ENCODE peak calls at places on chromosomes 12 and 14, in seven cellular contexts. J is trophoblast cell, P is H9, G is H1, A is mesendoderm, E is neuronal stem cell, H is mesenchymal stem cell. L is an unnamed sample.

GRCh38 chr14:100900837-100901390 is 2.6 kb downstream of the RTL1 start:
- DNase-seq in J (no peak), P (peak; percentile 76), G (no peak), A (peak; percentile 79), E (peak; percentile 69), H (peak; percentile 65), L (no peak)

GRCh38 chr12:96193725-96194571 is at the start of gene ELK3:
- DNase-seq in J (peak; percentile 58), P (peak; percentile 59), G (no peak), A (peak; percentile 72), E (no peak), H (peak; percentile 82), L (peak; percentile 72)

GRCh38 chr14:90831821-90832220 is 15.6 kb upstream of the TTC7B start:
- DNase-seq in J (no peak), P (no peak), G (no peak), A (no peak), E (no peak), H (no peak), L (no peak)

GRCh38 chr12:6295187-6295811 is 15.2 kb upstream of the PLEKHG6 start:
- DNase-seq in J (peak; percentile 90), P (no peak), G (no peak), A (peak; percentile 97), E (no peak), H (peak; percentile 98), L (peak; percentile 82)

GRCh38 chr12:69872804-69873203 is 47.8 kb downstream of the MYRFL start:
- DNase-seq in J (no peak), P (no peak), G (no peak), A (no peak), E (no peak), H (no peak), L (peak; percentile 5)

GRCh38 chr12:57429473-57430116 is 1.2 kb downstream of the R3HDM2 start:
- DNase-seq in J (no peak), P (no peak), G (no peak), A (no peak), E (no peak), H (no peak), L (peak; percentile 13)

GRCh38 chr12:81167694-81168093 is 89.8 kb downstream of the ACSS3 start:
- DNase-seq in J (no peak), P (no peak), G (no peak), A (peak; percentile 91), E (no peak), H (peak; percentile 13), L (peak; percentile 19)

GRCh38 chr12:6312529-6313325 is 2.2 kb downstream of the PLEKHG6 start:
- DNase-seq in J (peak; percentile 98), P (peak; percentile 93), G (no peak), A (peak; percentile 87), E (no peak), H (peak; percentile 63), L (no peak)

GRCh38 chr12:123519151-123520001 is 14.1 kb downstream of the RILPL1 start:
- DNase-seq in J (peak; percentile 99), P (peak; percentile 56), G (no peak), A (peak; percentile 85), E (no peak), H (peak; percentile 78), L (peak; percentile 56)

GRCh38 chr12:48973992-48974673 is 2.6 kb upstream of the WNT10B start:
- DNase-seq in J (no peak), P (peak; percentile 83), G (no peak), A (no peak), E (no peak), H (peak; percentile 47), L (peak; percentile 54)

GRCh38 chr12:117907108-117907689 is 61.6 kb downstream of the KSR2 start:
- DNase-seq in J (peak; percentile 65), P (peak; percentile 43), G (no peak), A (no peak), E (no peak), H (no peak), L (no peak)

GRCh38 chr12:64694130-64695078 is 64.8 kb downstream of the GNS start:
- DNase-seq in J (no peak), P (no peak), G (no peak), A (no peak), E (no peak), H (no peak), L (no peak)

GRCh38 chr14:22563987-22564386 is 25.0 kb downstream of the DAD1 start:
- DNase-seq in J (peak; percentile 36), P (no peak), G (no peak), A (no peak), E (no peak), H (no peak), L (no peak)
- H2BK5ac ChIP-seq in J (no peak overlapping the region), P (no peak overlapping the region), G (no peak overlapping the region), A (no peak overlapping the region), E (no peak overlapping the region), H (no peak overlapping the region), L (no peak overlapping the region)

GRCh38 chr14:75823334-75823733 is 158.5 kb downstream of the TGFB3 start:
- DNase-seq in J (no peak), P (no peak), G (no peak), A (no peak), E (no peak), H (no peak), L (no peak)

GRCh38 chr14:75822522-75823288 is 159.1 kb downstream of the TGFB3 start:
- DNase-seq in J (no peak), P (no peak), G (no peak), A (no peak), E (no peak), H (peak; percentile 71), L (peak; percentile 85)

GRCh38 chr14:75826599-75826998 is 155.2 kb downstream of the TGFB3 start:
- DNase-seq in J (no peak), P (no peak), G (no peak), A (no peak), E (no peak), H (peak; percentile 17), L (peak; percentile 55)

GRCh38 chr14:75824328-75824727 is 157.5 kb downstream of the TGFB3 start:
- DNase-seq in J (no peak), P (no peak), G (no peak), A (no peak), E (no peak), H (no peak), L (no peak)

DNA sequence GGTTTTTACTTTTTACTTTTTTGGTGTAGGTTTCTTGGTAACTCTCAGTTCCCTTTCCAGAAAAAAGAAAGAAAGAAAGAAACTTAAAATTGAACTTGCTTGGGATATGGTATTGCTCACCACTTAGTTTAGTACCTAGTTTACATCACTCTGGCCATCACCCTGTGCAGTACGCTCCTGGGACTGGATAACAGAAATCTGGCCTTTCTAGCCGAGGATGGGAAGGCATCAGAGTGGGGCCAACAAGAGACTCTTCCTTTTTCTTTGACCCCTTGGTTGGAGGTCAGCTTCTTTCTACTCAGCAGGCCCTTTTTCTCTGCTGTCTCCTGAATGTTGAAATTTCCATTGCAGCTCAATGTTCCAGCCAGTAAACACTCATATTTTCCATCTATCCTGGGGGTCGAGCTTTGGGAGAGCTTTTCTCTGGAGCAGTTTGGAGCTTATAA is 156.6 kb downstream of the TGFB3 start:
- DNase-seq in J (no peak), P (no peak), G (no peak), A (no peak), E (no peak), H (peak; percentile 80), L (no peak)
- H2BK5ac ChIP-seq in J (no peak overlapping the region), P (no peak overlapping the region), G (no peak overlapping the region), A (no peak overlapping the region), E (no peak overlapping the region), H (no peak overlapping the region), L (no peak overlapping the region)

GRCh38 chr14:69353168-69353567 is 44.9 kb downstream of the ERH start:
- DNase-seq in J (no peak), P (no peak), G (no peak), A (no peak), E (no peak), H (no peak), L (no peak)
- H2BK5ac ChIP-seq in J (no peak overlapping the region), P (no peak overlapping the region), G (no peak overlapping the region), A (no peak overlapping the region), E (no peak overlapping the region), H (no peak overlapping the region), L (no peak overlapping the region)

DNA sequence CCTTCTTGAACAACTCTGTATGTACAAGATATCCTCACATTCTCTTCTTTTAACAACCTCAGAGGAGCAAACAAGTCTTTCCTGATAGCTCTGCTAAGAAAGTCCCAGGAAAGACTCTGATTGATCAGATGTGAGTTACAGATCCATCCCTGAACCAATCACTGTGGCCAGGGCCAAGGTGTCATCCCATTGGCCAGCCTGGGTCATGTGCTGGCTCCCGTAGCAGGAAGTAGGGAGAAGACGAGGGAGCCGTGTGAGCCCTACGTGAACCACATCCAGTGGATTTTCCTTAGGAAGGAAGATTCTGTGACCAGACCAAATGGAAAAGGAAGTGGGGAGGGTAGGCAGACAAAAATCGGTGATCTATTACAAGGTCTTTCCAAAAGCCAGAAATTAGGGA is 5.6 kb downstream of the P2RX7 start:
- DNase-seq in J (no peak), P (no peak), G (no peak), A (peak; percentile 25), E (no peak), H (no peak), L (no peak)
- H2BK5ac ChIP-seq in J (no peak overlapping the region), P (no peak overlapping the region), G (no peak overlapping the region), A (no peak overlapping the region), E (no peak overlapping the region), H (no peak overlapping the region), L (no peak overlapping the region)

GRCh38 chr12:115201928-115202327 is 518.0 kb upstream of the TBX3 start:
- DNase-seq in J (no peak), P (no peak), G (no peak), A (no peak), E (no peak), H (peak; percentile 64), L (peak; percentile 23)
- H2BK5ac ChIP-seq in J (no peak overlapping the region), P (no peak overlapping the region), G (no peak overlapping the region), A (no peak overlapping the region), E (no peak overlapping the region), H (no peak overlapping the region), L (no peak overlapping the region)

GRCh38 chr12:107515446-107515958 is 170.1 kb upstream of the PWP1 start:
- DNase-seq in J (peak; percentile 45), P (peak; percentile 57), G (peak; percentile 10), A (peak; percentile 94), E (no peak), H (peak; percentile 42), L (peak; percentile 93)

GRCh38 chr12:107513184-107513583 is 172.4 kb upstream of the PWP1 start:
- DNase-seq in J (no peak), P (no peak), G (no peak), A (no peak), E (no peak), H (no peak), L (no peak)

GRCh38 chr12:107512391-107512790 is 173.2 kb upstream of the PWP1 start:
- DNase-seq in J (no peak), P (no peak), G (no peak), A (no peak), E (no peak), H (no peak), L (peak; percentile 13)

GRCh38 chr12:107514887-107515445 is 170.6 kb upstream of the PWP1 start:
- DNase-seq in J (peak; percentile 1), P (peak; percentile 13), G (no peak), A (no peak), E (no peak), H (peak; percentile 22), L (peak; percentile 67)

GRCh38 chr12:107513636-107514400 is 171.8 kb upstream of the PWP1 start:
- DNase-seq in J (no peak), P (no peak), G (no peak), A (no peak), E (no peak), H (no peak), L (no peak)
- H2BK5ac ChIP-seq in J (no peak overlapping the region), P (no peak overlapping the region), G (no peak overlapping the region), A (no peak overlapping the region), E (no peak overlapping the region), H (no peak overlapping the region), L (no peak overlapping the region)

L was measured in IMR-90.